ENCODE peak calls at places on chromosome 17, in six cellular contexts. X is upper lobe of left lung, T is tibial nerve, S is ovary, K is A549, N is H1. Y is an unnamed sample. For H3K4me1, the result is how much of the 10 kb centered on the place peaks cover.

GRCh38 chr17:1996243-1997145 is 28.6 kb downstream of the RTN4RL1 start:
- DNase-seq in T (no peak), K (no peak), X (no peak), S (no peak), N (no peak), Y (no peak)

GRCh38 chr17:47699536-47699840 is 5.5 kb downstream of the TBKBP1 start:
- DNase-seq in N (no peak), T (no peak), K (no peak), X (no peak), S (no peak), Y (no peak)

GRCh38 chr17:45730192-45730591 is 53.9 kb upstream of the CRHR1 start:
- DNase-seq in N (no peak), S (no peak), K (no peak), X (no peak), T (no peak), Y (no peak)

GRCh38 chr17:45221997-45222272 is 250 bp downstream of the FMNL1 start:
- DNase-seq in X (no peak), K (no peak), S (no peak), T (no peak), N (no peak), Y (no peak)

GRCh38 chr17:77315551-77316190 is 174.9 kb downstream of the SEC14L1 start:
- DNase-seq in N (no peak), S (no peak), X (no peak), K (no peak), T (no peak), Y (peak)

GRCh38 chr17:43356999-43357398 is 41.8 kb upstream of the ARL4D start:
- DNase-seq in S (no peak), X (no peak), T (no peak), K (peak), N (no peak), Y (no peak)

GRCh38 chr17:41360291-41360995 is 9.2 kb downstream of the KRT33B start:
- DNase-seq in S (no peak), X (no peak), K (no peak), N (no peak), T (no peak), Y (no peak)

GRCh38 chr17:2084766-2085647 is 30.1 kb downstream of the HIC1 start:
- DNase-seq in X (peak), N (no peak), S (peak), T (peak), K (no peak), Y (peak)

GRCh38 chr17:55301521-55302406 is 37.0 kb downstream of the HLF start:
- DNase-seq in T (no peak), N (no peak), K (no peak), X (no peak), S (peak), Y (no peak)

GRCh38 chr17:44002141-44002848 is 2.1 kb upstream of the NAGS start:
- DNase-seq in X (no peak), T (no peak), N (no peak), K (no peak), S (no peak), Y (no peak)

GRCh38 chr17:30084773-30085172 is 31.8 kb upstream of the NSRP1 start:
- DNase-seq in N (no peak), S (no peak), K (no peak), T (no peak), X (no peak), Y (no peak)

GRCh38 chr17:4599505-4600281 is 15.4 kb downstream of the SMTNL2 start:
- DNase-seq in S (peak), N (peak), K (no peak), T (no peak), X (peak), Y (peak)

GRCh38 chr17:44830359-44831269 is 527 bp upstream of the GJC1 start:
- DNase-seq in S (no peak), T (no peak), N (peak), K (peak), X (peak), Y (peak)

GRCh38 chr17:1482686-1483445 is 9.6 kb downstream of the MYO1C start:
- DNase-seq in N (no peak), K (no peak), X (peak), S (no peak), T (no peak), Y (no peak)

GRCh38 chr17:68613739-68614298 is 12.7 kb upstream of the FAM20A start:
- DNase-seq in K (peak), X (no peak), N (peak), T (no peak), S (peak), Y (no peak)

GRCh38 chr17:68441064-68441770 is 16.1 kb downstream of the WIPI1 start:
- DNase-seq in T (no peak), X (no peak), K (no peak), N (no peak), S (no peak), Y (no peak)

GRCh38 chr17:79114455-79115301 is 40.1 kb downstream of the ENGASE start:
- DNase-seq in S (no peak), T (peak), N (no peak), X (peak), K (no peak), Y (peak)

GRCh38 chr17:15436399-15437369 is 30.7 kb downstream of the CDRT4 start:
- DNase-seq in K (peak), X (no peak), N (peak), T (peak), S (peak), Y (peak)

GRCh38 chr17:75096082-75096625 is 8.4 kb downstream of the SLC16A5 start:
- DNase-seq in K (peak), X (peak), T (peak), N (no peak), S (no peak), Y (no peak)
- TF ChIP-seq EP300 in K (peak), X (peak), T (no peak), N (no peak), S (no peak), Y (no peak)

DNA sequence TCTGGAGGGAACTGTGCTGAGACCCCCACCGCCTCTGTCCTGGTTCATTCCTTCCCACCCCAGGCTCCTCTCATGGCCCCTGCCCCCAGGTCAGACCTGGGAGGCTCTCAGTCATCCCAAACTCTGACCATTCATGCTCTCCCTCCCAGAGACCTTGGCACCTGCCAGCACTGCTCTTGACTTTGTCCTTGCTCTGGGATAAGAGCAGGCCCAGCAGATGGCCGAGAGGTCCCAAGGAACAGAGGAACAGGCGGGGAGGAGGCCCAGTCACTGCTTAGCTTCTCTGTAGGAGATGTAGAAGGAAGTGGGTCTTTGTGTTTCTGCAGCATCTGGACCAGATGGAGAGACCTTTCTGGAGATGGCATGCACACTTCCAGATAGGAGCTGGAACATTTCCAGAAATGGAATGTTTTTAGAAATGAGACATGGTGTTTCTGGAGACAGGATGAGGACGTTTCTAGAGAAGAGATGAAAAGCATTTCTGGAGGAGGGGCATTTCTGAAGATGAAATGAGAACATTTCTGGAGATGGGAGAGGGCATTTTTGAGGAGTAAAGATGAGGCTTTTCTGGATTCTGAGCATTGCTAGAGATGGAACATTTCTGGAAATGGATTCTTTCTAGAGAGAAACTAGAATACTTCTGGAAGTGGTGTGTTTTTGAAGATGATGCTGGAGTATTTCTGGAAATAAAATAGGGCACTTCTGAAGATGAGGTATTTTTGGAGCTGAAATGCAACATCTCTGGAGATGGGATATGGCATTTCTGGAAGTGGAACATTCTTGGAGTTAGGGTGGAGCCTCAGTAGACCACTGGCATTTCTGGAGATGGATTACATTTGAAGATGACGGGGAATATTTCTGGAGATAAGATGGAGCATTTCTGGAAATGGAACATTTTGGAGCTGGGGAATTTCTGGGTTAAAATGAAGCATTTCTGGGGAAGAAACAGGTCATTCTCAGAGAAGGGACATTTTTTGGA is 55.2 kb downstream of the RAI1 start:
- DNase-seq in T (no peak), N (no peak), K (no peak), S (no peak), X (no peak), Y (no peak)
- H3K4me1 ChIP-seq in T (half or more), N (under half), K (half or more), S (under half), X (under half), Y (half or more)

GRCh38 chr17:38749222-38750043 is 1.3 kb upstream of the PCGF2 start:
- DNase-seq in T (peak), X (peak), S (peak), N (peak), K (peak), Y (peak)
- TF ChIP-seq EP300 in T (no peak), X (peak), S (no peak), N (no peak), K (no peak), Y (no peak)

GRCh38 chr17:82655523-82655922 is 7.3 kb upstream of the WDR45B start:
- DNase-seq in S (no peak), N (no peak), X (no peak), K (no peak), T (no peak), Y (no peak)
- H3K4me1 ChIP-seq in S (under half), N (under half), X (under half), K (under half), T (under half), Y (under half)

GRCh38 chr17:38509772-38510423 is 81.6 kb downstream of the ARHGAP23 start:
- DNase-seq in X (peak), N (no peak), K (no peak), T (no peak), S (no peak), Y (no peak)
- TF ChIP-seq EP300 in X (no peak), N (no peak), K (no peak), T (no peak), S (no peak), Y (no peak)

DNA sequence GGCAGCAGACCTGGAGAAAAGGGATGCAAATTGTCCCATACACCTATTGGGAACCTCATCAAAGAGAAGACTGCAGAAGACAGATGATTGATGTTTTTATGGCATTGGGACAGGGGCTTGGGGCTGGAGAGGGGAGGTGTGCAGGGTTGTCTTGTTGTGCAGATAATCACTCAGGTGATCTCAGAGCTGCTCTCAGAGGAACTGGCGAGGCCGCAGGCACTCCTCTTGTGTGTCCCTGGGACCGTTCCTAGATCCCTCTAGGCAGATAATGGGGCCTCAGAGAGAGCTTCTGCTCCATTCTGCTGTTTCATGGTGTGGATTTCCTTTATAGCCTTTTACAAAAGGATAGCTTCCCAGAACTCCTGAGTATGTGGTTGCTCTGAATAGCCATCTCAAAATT is 1.6 kb downstream of the RNF213 start:
- DNase-seq in K (no peak), T (no peak), X (no peak), S (no peak), N (no peak), Y (no peak)
- H3K4me1 ChIP-seq in K (half or more), T (under half), X (half or more), S (under half), N (under half), Y (under half)

GRCh38 chr17:60077672-60078519 is 825 bp downstream of the HEATR6 start:
- DNase-seq in K (no peak), N (no peak), T (no peak), S (no peak), X (no peak), Y (no peak)
- TF ChIP-seq EP300 in K (no peak), N (no peak), T (no peak), S (no peak), X (no peak), Y (no peak)

GRCh38 chr17:56975656-56976055 is 2.3 kb upstream of the SCPEP1 start:
- DNase-seq in K (no peak), T (no peak), N (no peak), S (no peak), X (no peak), Y (no peak)
- H3K4me1 ChIP-seq in K (under half), T (under half), N (under half), S (under half), X (under half), Y (under half)